ENCODE peak calls at places on chromosomes 3 and 15, in five cellular contexts. One of them, this sample, is unnamed. For H3K27me3, the result is how much of the 10 kb centered on the place peaks cover.

GRCh38 chr3:43796041-43796596 is 105.4 kb downstream of the ABHD5 start:
- DNase-seq in sigmoid colon: no peak
- DNase-seq in brain microvascular endothelial cell: no peak
- DNase-seq in PC-3: peak
- DNase-seq in heart right ventricle: no peak
- DNase-seq in this sample: no peak

GRCh38 chr15:63698731-63699130 is 101.5 kb downstream of the FBXL22 start:
- DNase-seq in PC-3: no peak
- DNase-seq in heart right ventricle: no peak
- DNase-seq in brain microvascular endothelial cell: no peak
- DNase-seq in sigmoid colon: no peak
- DNase-seq in this sample: no peak

GRCh38 chr3:64094713-64095079 is 71.4 kb upstream of the PSMD6 start:
- DNase-seq in sigmoid colon: no peak
- DNase-seq in brain microvascular endothelial cell: no peak
- DNase-seq in PC-3: no peak
- DNase-seq in heart right ventricle: no peak
- DNase-seq in this sample: no peak

GRCh38 chr3:159764211-159765024 is 224.2 kb upstream of the IL12A start:
- DNase-seq in sigmoid colon: peak
- DNase-seq in brain microvascular endothelial cell: peak
- DNase-seq in PC-3: no peak
- DNase-seq in heart right ventricle: peak
- DNase-seq in this sample: peak

GRCh38 chr3:188417329-188417728 is 263.4 kb downstream of the LPP start:
- DNase-seq in PC-3: no peak
- DNase-seq in brain microvascular endothelial cell: no peak
- DNase-seq in sigmoid colon: no peak
- DNase-seq in heart right ventricle: no peak
- DNase-seq in this sample: no peak

GRCh38 chr3:130276203-130276803 is 69.2 kb upstream of the COL6A5 start:
- DNase-seq in PC-3: peak
- DNase-seq in heart right ventricle: no peak
- DNase-seq in sigmoid colon: no peak
- DNase-seq in brain microvascular endothelial cell: peak
- DNase-seq in this sample: peak

GRCh38 chr3:162597221-162597620 is 1100.6 kb downstream of the OTOL1 start:
- DNase-seq in heart right ventricle: no peak
- DNase-seq in brain microvascular endothelial cell: no peak
- DNase-seq in PC-3: no peak
- DNase-seq in sigmoid colon: no peak
- DNase-seq in this sample: no peak

GRCh38 chr3:192825657-192826200 is 91.9 kb downstream of the MB21D2 start:
- DNase-seq in PC-3: no peak
- DNase-seq in heart right ventricle: no peak
- DNase-seq in sigmoid colon: no peak
- DNase-seq in brain microvascular endothelial cell: no peak
- DNase-seq in this sample: no peak

GRCh38 chr15:38528279-38528678 is 36.3 kb downstream of the RASGRP1 start:
- DNase-seq in brain microvascular endothelial cell: peak
- DNase-seq in sigmoid colon: no peak
- DNase-seq in PC-3: peak
- DNase-seq in heart right ventricle: no peak
- DNase-seq in this sample: no peak

GRCh38 chr3:39718674-39719595 is 90.5 kb upstream of the MYRIP start:
- DNase-seq in brain microvascular endothelial cell: no peak
- DNase-seq in PC-3: no peak
- DNase-seq in heart right ventricle: no peak
- DNase-seq in sigmoid colon: no peak
- DNase-seq in this sample: no peak

GRCh38 chr3:72081456-72081855 is 296.5 kb upstream of the PROK2 start:
- DNase-seq in heart right ventricle: no peak
- DNase-seq in PC-3: no peak
- DNase-seq in sigmoid colon: no peak
- DNase-seq in brain microvascular endothelial cell: no peak
- DNase-seq in this sample: no peak

GRCh38 chr3:182133752-182134151 is 422.0 kb downstream of the SOX2 start:
- DNase-seq in PC-3: no peak
- DNase-seq in heart right ventricle: no peak
- DNase-seq in sigmoid colon: no peak
- DNase-seq in brain microvascular endothelial cell: no peak
- DNase-seq in this sample: no peak

GRCh38 chr3:114111060-114111790 is 54.7 kb downstream of the QTRT2 start:
- DNase-seq in heart right ventricle: no peak
- DNase-seq in PC-3: no peak
- DNase-seq in brain microvascular endothelial cell: no peak
- DNase-seq in sigmoid colon: no peak
- DNase-seq in this sample: no peak
- H3K27ac ChIP-seq in heart right ventricle: no peak
- H3K27ac ChIP-seq in PC-3: no peak
- H3K27ac ChIP-seq in brain microvascular endothelial cell: no peak
- H3K27ac ChIP-seq in sigmoid colon: no peak
- H3K27ac ChIP-seq in this sample: peak

GRCh38 chr15:68958597-68958996 is 28.3 kb downstream of the SPESP1 start:
- DNase-seq in sigmoid colon: no peak
- DNase-seq in PC-3: no peak
- DNase-seq in heart right ventricle: no peak
- DNase-seq in brain microvascular endothelial cell: no peak
- DNase-seq in this sample: no peak
- TF ChIP-seq CTCF in sigmoid colon: no peak
- TF ChIP-seq CTCF in PC-3: no peak
- TF ChIP-seq CTCF in heart right ventricle: no peak
- TF ChIP-seq CTCF in brain microvascular endothelial cell: no peak
- TF ChIP-seq CTCF in this sample: no peak

GRCh38 chr15:52794665-52795463 is 4.7 kb upstream of the ONECUT1 start:
- DNase-seq in PC-3: no peak
- DNase-seq in sigmoid colon: no peak
- DNase-seq in brain microvascular endothelial cell: no peak
- DNase-seq in heart right ventricle: no peak
- DNase-seq in this sample: no peak
- H3K27me3 ChIP-seq in PC-3: half or more
- H3K27me3 ChIP-seq in sigmoid colon: half or more
- H3K27me3 ChIP-seq in brain microvascular endothelial cell: half or more
- H3K27me3 ChIP-seq in heart right ventricle: half or more
- H3K27me3 ChIP-seq in this sample: under half

GRCh38 chr3:96657710-96658109 is 156.7 kb upstream of the EPHA6 start:
- DNase-seq in PC-3: no peak
- DNase-seq in brain microvascular endothelial cell: no peak
- DNase-seq in heart right ventricle: no peak
- DNase-seq in sigmoid colon: no peak
- DNase-seq in this sample: no peak
- H3K27ac ChIP-seq in PC-3: no peak
- H3K27ac ChIP-seq in brain microvascular endothelial cell: no peak
- H3K27ac ChIP-seq in heart right ventricle: no peak
- H3K27ac ChIP-seq in sigmoid colon: no peak
- H3K27ac ChIP-seq in this sample: no peak

GRCh38 chr3:54360320-54360719 is 238.0 kb downstream of the CACNA2D3 start:
- DNase-seq in heart right ventricle: no peak
- DNase-seq in sigmoid colon: no peak
- DNase-seq in brain microvascular endothelial cell: no peak
- DNase-seq in PC-3: no peak
- DNase-seq in this sample: no peak
- TF ChIP-seq CTCF in heart right ventricle: no peak
- TF ChIP-seq CTCF in sigmoid colon: no peak
- TF ChIP-seq CTCF in brain microvascular endothelial cell: no peak
- TF ChIP-seq CTCF in PC-3: no peak
- TF ChIP-seq CTCF in this sample: no peak

GRCh38 chr3:112746675-112747276 is 99.9 kb downstream of the CD200R1L start:
- DNase-seq in PC-3: no peak
- DNase-seq in heart right ventricle: no peak
- DNase-seq in sigmoid colon: no peak
- DNase-seq in brain microvascular endothelial cell: peak
- DNase-seq in this sample: no peak
- H3K27me3 ChIP-seq in PC-3: under half
- H3K27me3 ChIP-seq in heart right ventricle: under half
- H3K27me3 ChIP-seq in sigmoid colon: under half
- H3K27me3 ChIP-seq in brain microvascular endothelial cell: under half
- H3K27me3 ChIP-seq in this sample: under half

GRCh38 chr15:29032229-29032625 is 146.5 kb downstream of the APBA2 start:
- DNase-seq in brain microvascular endothelial cell: no peak
- DNase-seq in sigmoid colon: no peak
- DNase-seq in PC-3: no peak
- DNase-seq in heart right ventricle: no peak
- DNase-seq in this sample: no peak

GRCh38 chr15:29032776-29033175 is 147.0 kb downstream of the APBA2 start:
- DNase-seq in sigmoid colon: no peak
- DNase-seq in PC-3: no peak
- DNase-seq in brain microvascular endothelial cell: no peak
- DNase-seq in heart right ventricle: no peak
- DNase-seq in this sample: no peak

GRCh38 chr15:29034151-29034550 is 148.4 kb downstream of the APBA2 start:
- DNase-seq in PC-3: no peak
- DNase-seq in brain microvascular endothelial cell: no peak
- DNase-seq in heart right ventricle: no peak
- DNase-seq in sigmoid colon: no peak
- DNase-seq in this sample: no peak

GRCh38 chr15:29035571-29036285 is 150.0 kb downstream of the APBA2 start:
- DNase-seq in PC-3: no peak
- DNase-seq in sigmoid colon: no peak
- DNase-seq in brain microvascular endothelial cell: no peak
- DNase-seq in heart right ventricle: no peak
- DNase-seq in this sample: no peak

DNA sequence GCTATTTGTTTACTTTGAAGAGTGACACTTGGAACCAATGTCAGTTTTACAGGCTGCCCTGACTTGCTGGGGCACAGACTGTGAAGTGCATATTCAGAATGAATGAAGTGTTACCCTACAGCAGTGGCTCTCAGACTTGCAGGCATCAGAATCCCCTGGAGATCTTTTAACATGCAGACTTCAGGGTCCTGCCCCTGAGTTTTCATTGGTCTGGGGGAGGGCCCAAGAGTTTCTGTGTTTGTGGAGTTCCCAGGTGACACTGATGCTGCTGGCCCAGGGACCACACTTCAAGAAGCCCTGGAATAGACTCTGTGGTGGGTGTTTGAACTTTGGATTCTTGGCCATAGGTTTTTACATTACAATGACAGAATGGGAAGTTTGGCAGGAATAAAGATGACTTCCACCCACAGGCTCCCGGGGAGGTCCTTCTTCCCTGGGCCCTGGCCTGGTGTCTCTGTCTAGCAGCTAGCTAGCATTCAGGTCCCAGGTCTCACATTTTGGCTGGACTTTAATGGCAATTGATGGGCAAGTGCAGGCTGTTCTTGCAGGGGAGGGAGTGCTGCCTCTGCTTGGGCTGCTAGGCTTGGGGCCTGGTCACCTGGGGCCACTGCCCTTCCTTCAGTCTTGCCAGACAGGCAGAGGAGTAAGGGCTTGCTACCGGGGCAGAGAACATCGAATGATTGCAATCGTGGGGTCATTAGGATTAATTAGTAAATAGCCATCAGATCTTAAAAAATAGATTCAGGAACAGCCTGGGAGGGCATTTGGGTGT is 149.0 kb downstream of the APBA2 start:
- DNase-seq in PC-3: no peak
- DNase-seq in brain microvascular endothelial cell: no peak
- DNase-seq in heart right ventricle: no peak
- DNase-seq in sigmoid colon: no peak
- DNase-seq in this sample: no peak
- H3K27ac ChIP-seq in PC-3: no peak
- H3K27ac ChIP-seq in brain microvascular endothelial cell: no peak
- H3K27ac ChIP-seq in heart right ventricle: no peak
- H3K27ac ChIP-seq in sigmoid colon: no peak
- H3K27ac ChIP-seq in this sample: no peak

This sample was measured in WERI-Rb-1.